ENCODE peak calls at places on chromosomes 6 and 20, in five cellular contexts. C is ELR, P is hepatocyte, O is GM03348, X is hippocampal formation. L is an unnamed sample.

GRCh38 chr20:38789503-38790209 is 15.8 kb upstream of the PPP1R16B start:
- DNase-seq in C (peak; percentile 86), P (no peak), O (peak; percentile 16), X (no peak), L (no peak)

GRCh38 chr6:25038992-25039391 is 103.2 kb upstream of the RIPOR2 start:
- DNase-seq in C (no peak), P (no peak), O (no peak), X (no peak), L (no peak)

GRCh38 chr6:156250593-156250992 is 526.6 kb upstream of the ARID1B start:
- DNase-seq in C (peak; percentile 1), P (no peak), O (no peak), X (no peak), L (no peak)

GRCh38 chr6:44721954-44722578 is 334.6 kb downstream of the CDC5L start:
- DNase-seq in C (no peak), P (no peak), O (no peak), X (no peak), L (no peak)

GRCh38 chr6:20211941-20212391 is 303 bp downstream of the MBOAT1 start:
- DNase-seq in C (peak; percentile 45), P (peak; percentile 78), O (no peak), X (no peak), L (no peak)

GRCh38 chr6:115133790-115134189 is 791.0 kb upstream of the HS3ST5 start:
- DNase-seq in C (no peak), P (no peak), O (no peak), X (no peak), L (no peak)

GRCh38 chr20:5741089-5741488 is 9.1 kb upstream of the SHLD1 start:
- DNase-seq in C (no peak), P (no peak), O (no peak), X (no peak), L (no peak)

GRCh38 chr20:51275816-51276215 is 252.9 kb upstream of the KCNG1 start:
- DNase-seq in C (peak; percentile 65), P (no peak), O (peak; percentile 62), X (peak; percentile 7), L (no peak)

GRCh38 chr6:138666636-138667035 is 106.9 kb upstream of the CCDC28A start:
- DNase-seq in C (no peak), P (no peak), O (no peak), X (no peak), L (no peak)

GRCh38 chr20:2206957-2207769 is 88.6 kb upstream of the TGM3 start:
- DNase-seq in C (peak; percentile 71), P (peak; percentile 90), O (peak; percentile 94), X (peak; percentile 17), L (peak; percentile 56)

GRCh38 chr6:167572841-167573271 is 248.0 kb downstream of the TTLL2 start:
- DNase-seq in C (no peak), P (no peak), O (no peak), X (no peak), L (no peak)

GRCh38 chr6:42104095-42104806 is 38.2 kb downstream of the C6orf132 start:
- DNase-seq in C (no peak), P (peak; percentile 78), O (no peak), X (no peak), L (peak; percentile 4)

GRCh38 chr6:25991785-25992412 is 29.3 kb downstream of the TRIM38 start:
- DNase-seq in C (peak; percentile 77), P (peak; percentile 81), O (peak; percentile 55), X (peak; percentile 75), L (peak; percentile 54)